ENCODE peak calls at places on chromosomes 12 and 14, in nine cellular contexts. One of them, this sample, is unnamed.

GRCh38 chr14:93207468-93208308 is 632 bp downstream of the UBR7 start:
- DNase-seq in H4: no peak
- DNase-seq in pancreas: no peak
- DNase-seq in EH: peak
- DNase-seq in BJ: no peak
- DNase-seq in anterior cingulate cortex: no peak
- DNase-seq in HuH-7.5: peak
- DNase-seq in sigmoid colon: peak
- DNase-seq in activated CD4-positive, CD25-positive, alpha-beta regulatory T cell: no peak
- DNase-seq in this sample: peak

GRCh38 chr12:51961834-51962233 is 10.3 kb downstream of the ACVR1B start:
- DNase-seq in H4: no peak
- DNase-seq in pancreas: no peak
- DNase-seq in sigmoid colon: no peak
- DNase-seq in BJ: no peak
- DNase-seq in EH: no peak
- DNase-seq in HuH-7.5: no peak
- DNase-seq in anterior cingulate cortex: no peak
- DNase-seq in activated CD4-positive, CD25-positive, alpha-beta regulatory T cell: no peak
- DNase-seq in this sample: no peak

GRCh38 chr12:12797789-12798142 is 12.3 kb downstream of the APOLD1 start:
- DNase-seq in pancreas: no peak
- DNase-seq in anterior cingulate cortex: no peak
- DNase-seq in sigmoid colon: no peak
- DNase-seq in HuH-7.5: no peak
- DNase-seq in activated CD4-positive, CD25-positive, alpha-beta regulatory T cell: no peak
- DNase-seq in H4: no peak
- DNase-seq in EH: no peak
- DNase-seq in BJ: no peak
- DNase-seq in this sample: no peak

GRCh38 chr12:49684310-49684854 is 22.8 kb downstream of the FMNL3 start:
- DNase-seq in sigmoid colon: no peak
- DNase-seq in activated CD4-positive, CD25-positive, alpha-beta regulatory T cell: no peak
- DNase-seq in BJ: no peak
- DNase-seq in anterior cingulate cortex: no peak
- DNase-seq in H4: no peak
- DNase-seq in EH: peak
- DNase-seq in HuH-7.5: no peak
- DNase-seq in pancreas: no peak
- DNase-seq in this sample: no peak

GRCh38 chr14:65281991-65282908 is 130.3 kb upstream of the FUT8 start:
- DNase-seq in HuH-7.5: no peak
- DNase-seq in anterior cingulate cortex: peak
- DNase-seq in pancreas: no peak
- DNase-seq in sigmoid colon: no peak
- DNase-seq in H4: no peak
- DNase-seq in BJ: peak
- DNase-seq in EH: peak
- DNase-seq in activated CD4-positive, CD25-positive, alpha-beta regulatory T cell: no peak
- DNase-seq in this sample: peak

GRCh38 chr12:6551496-6552139 is 4.2 kb downstream of the IFFO1 start:
- DNase-seq in EH: peak
- DNase-seq in HuH-7.5: no peak
- DNase-seq in pancreas: no peak
- DNase-seq in sigmoid colon: peak
- DNase-seq in H4: no peak
- DNase-seq in BJ: no peak
- DNase-seq in anterior cingulate cortex: no peak
- DNase-seq in activated CD4-positive, CD25-positive, alpha-beta regulatory T cell: no peak
- DNase-seq in this sample: peak

GRCh38 chr14:23514009-23514962 is 37.3 kb downstream of the ZFHX2 start:
- DNase-seq in H4: peak
- DNase-seq in EH: no peak
- DNase-seq in HuH-7.5: no peak
- DNase-seq in sigmoid colon: peak
- DNase-seq in anterior cingulate cortex: no peak
- DNase-seq in BJ: no peak
- DNase-seq in pancreas: no peak
- DNase-seq in activated CD4-positive, CD25-positive, alpha-beta regulatory T cell: no peak
- DNase-seq in this sample: no peak

GRCh38 chr14:105159344-105159743 is 9.2 kb downstream of the JAG2 start:
- DNase-seq in H4: no peak
- DNase-seq in EH: no peak
- DNase-seq in anterior cingulate cortex: no peak
- DNase-seq in pancreas: no peak
- DNase-seq in HuH-7.5: no peak
- DNase-seq in sigmoid colon: no peak
- DNase-seq in BJ: no peak
- DNase-seq in activated CD4-positive, CD25-positive, alpha-beta regulatory T cell: no peak
- DNase-seq in this sample: no peak

GRCh38 chr14:31950760-31951637 is 126.1 kb upstream of the ARHGAP5 start:
- DNase-seq in activated CD4-positive, CD25-positive, alpha-beta regulatory T cell: no peak
- DNase-seq in EH: peak
- DNase-seq in H4: peak
- DNase-seq in HuH-7.5: no peak
- DNase-seq in BJ: no peak
- DNase-seq in sigmoid colon: no peak
- DNase-seq in anterior cingulate cortex: no peak
- DNase-seq in pancreas: no peak
- DNase-seq in this sample: peak

GRCh38 chr12:101813117-101813516 is 17.6 kb downstream of the GNPTAB start:
- DNase-seq in activated CD4-positive, CD25-positive, alpha-beta regulatory T cell: no peak
- DNase-seq in anterior cingulate cortex: no peak
- DNase-seq in EH: no peak
- DNase-seq in H4: no peak
- DNase-seq in HuH-7.5: no peak
- DNase-seq in pancreas: no peak
- DNase-seq in sigmoid colon: no peak
- DNase-seq in BJ: no peak
- DNase-seq in this sample: no peak

GRCh38 chr12:133236144-133236543 is 467 bp upstream of the ANHX start:
- DNase-seq in H4: no peak
- DNase-seq in EH: no peak
- DNase-seq in activated CD4-positive, CD25-positive, alpha-beta regulatory T cell: no peak
- DNase-seq in BJ: no peak
- DNase-seq in sigmoid colon: no peak
- DNase-seq in pancreas: no peak
- DNase-seq in anterior cingulate cortex: no peak
- DNase-seq in HuH-7.5: no peak
- DNase-seq in this sample: no peak

GRCh38 chr14:35883677-35884293 is 57.6 kb downstream of the BRMS1L start:
- DNase-seq in activated CD4-positive, CD25-positive, alpha-beta regulatory T cell: no peak
- DNase-seq in BJ: no peak
- DNase-seq in pancreas: no peak
- DNase-seq in EH: peak
- DNase-seq in HuH-7.5: no peak
- DNase-seq in sigmoid colon: no peak
- DNase-seq in H4: peak
- DNase-seq in anterior cingulate cortex: no peak
- DNase-seq in this sample: peak

GRCh38 chr12:10140001-10140400 is 10.0 kb upstream of the CLEC7A start:
- DNase-seq in sigmoid colon: no peak
- DNase-seq in anterior cingulate cortex: no peak
- DNase-seq in HuH-7.5: no peak
- DNase-seq in EH: peak
- DNase-seq in activated CD4-positive, CD25-positive, alpha-beta regulatory T cell: peak
- DNase-seq in H4: peak
- DNase-seq in BJ: no peak
- DNase-seq in pancreas: no peak
- DNase-seq in this sample: peak

GRCh38 chr12:95182868-95183415 is 34.3 kb downstream of the FGD6 start:
- DNase-seq in HuH-7.5: no peak
- DNase-seq in sigmoid colon: no peak
- DNase-seq in BJ: no peak
- DNase-seq in EH: peak
- DNase-seq in pancreas: no peak
- DNase-seq in H4: peak
- DNase-seq in activated CD4-positive, CD25-positive, alpha-beta regulatory T cell: no peak
- DNase-seq in anterior cingulate cortex: no peak
- DNase-seq in this sample: no peak